ENCODE peak calls at places on chromosomes 4 and X, in seven cellular contexts. F, H, S, P, Y, O and U are unnamed samples.
A peak's percentile ranks its signal among the peaks of the same experiment; 100 is the strongest.

GRCh38 chr4:22780797-22781196 is 88.1 kb downstream of the GBA3 start:
- DNase-seq in F (no peak), H (no peak), S (no peak), P (no peak), Y (no peak), O (no peak), U (no peak)

GRCh38 chrX:8897259-8897658 is 96.1 kb upstream of the FAM9A start:
- DNase-seq in F (no peak), H (no peak), S (no peak), P (no peak), Y (no peak), O (no peak), U (no peak)

GRCh38 chr4:791201-791865 is 34.6 kb downstream of the CPLX1 start:
- DNase-seq in F (no peak), H (no peak), S (no peak), P (no peak), Y (peak; percentile 69), O (no peak), U (no peak)

GRCh38 chr4:154292589-154292988 is 199.0 kb downstream of the DCHS2 start:
- DNase-seq in F (no peak), H (no peak), S (no peak), P (no peak), Y (no peak), O (no peak), U (no peak)

GRCh38 chr4:2761035-2761923 is 5.1 kb upstream of the TNIP2 start:
- DNase-seq in F (no peak), H (no peak), S (no peak), P (no peak), Y (no peak), O (no peak), U (no peak)

GRCh38 chr4:145333786-145334185 is 147.9 kb upstream of the SMAD1 start:
- DNase-seq in F (no peak), H (no peak), S (no peak), P (no peak), Y (no peak), O (no peak), U (no peak)

GRCh38 chr4:182807346-182807745 is 109.8 kb downstream of the DCTD start:
- DNase-seq in F (no peak), H (peak; percentile 12), S (no peak), P (no peak), Y (no peak), O (no peak), U (no peak)

GRCh38 chrX:19392703-19393102 is 49.0 kb downstream of the PDHA1 start:
- DNase-seq in F (no peak), H (no peak), S (no peak), P (no peak), Y (no peak), O (no peak), U (no peak)

GRCh38 chr4:70113656-70114055 is 40.4 kb upstream of the PRR27 start:
- DNase-seq in F (no peak), H (no peak), S (no peak), P (no peak), Y (no peak), O (no peak), U (no peak)

GRCh38 chr4:913280-913618 is 18.9 kb downstream of the GAK start:
- DNase-seq in F (no peak), H (no peak), S (no peak), P (no peak), Y (no peak), O (no peak), U (no peak)

GRCh38 chrX:139738581-139738980 is 30.6 kb upstream of the MCF2 start:
- DNase-seq in F (no peak), H (no peak), S (peak; percentile 72), P (peak; percentile 9), Y (no peak), O (no peak), U (no peak)

GRCh38 chrX:150088766-150089518 is 150.7 kb upstream of the EOLA2 start:
- DNase-seq in F (no peak), H (no peak), S (no peak), P (no peak), Y (no peak), O (no peak), U (no peak)
- TF ChIP-seq CTCF in F (no peak), H (no peak), S (no peak), P (no peak), Y (no peak), O (no peak), U (no peak)

DNA sequence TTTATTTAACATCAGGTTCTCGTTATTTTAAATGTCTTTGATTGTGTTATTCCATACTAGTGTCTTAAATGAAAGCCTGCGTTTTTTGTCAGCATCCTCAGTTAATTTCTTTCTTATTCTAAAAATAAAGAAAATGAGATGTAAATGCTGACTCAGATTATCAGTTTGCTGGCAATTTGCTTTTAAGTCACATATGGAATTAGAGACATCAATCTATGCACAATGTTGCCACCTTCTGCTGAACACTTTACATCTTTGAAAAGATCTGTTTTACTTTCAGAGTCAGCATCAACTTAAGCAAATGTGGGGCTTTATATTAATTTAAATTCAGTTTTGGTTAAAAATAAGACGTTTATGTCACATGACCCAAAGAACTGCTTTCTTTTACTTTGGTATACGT is 99.2 kb downstream of the ADGRL3 start:
- DNase-seq in F (no peak), H (no peak), S (no peak), P (no peak), Y (no peak), O (no peak), U (no peak)
- TF ChIP-seq CTCF in F (no peak), H (no peak), S (no peak), P (no peak), Y (no peak), O (no peak), U (no peak)

DNA sequence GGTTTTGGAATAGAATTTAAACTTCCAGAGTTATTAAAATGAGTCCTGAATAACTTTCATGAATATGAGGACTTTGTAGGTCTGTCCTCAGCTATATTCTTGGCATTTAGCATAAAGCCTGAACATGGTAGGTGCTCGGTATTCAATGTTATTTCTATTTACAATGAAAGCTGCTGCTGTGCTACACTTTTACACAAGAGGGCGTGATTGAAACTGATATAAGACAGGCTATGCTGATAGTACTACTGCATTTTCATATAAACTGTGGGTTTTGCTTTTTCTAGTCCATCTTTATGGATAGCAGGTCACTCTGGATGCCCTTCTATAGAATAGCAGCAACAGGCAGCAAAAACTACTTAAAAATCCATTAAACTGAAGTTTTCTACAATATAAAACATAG is 12.3 kb upstream of the GNPDA2 start:
- DNase-seq in F (no peak), H (no peak), S (no peak), P (no peak), Y (no peak), O (no peak), U (no peak)
- TF ChIP-seq CTCF in F (peak; percentile 37), H (peak; percentile 51), S (no peak), P (peak; percentile 26), Y (no peak), O (peak; percentile 40), U (no peak)

GRCh38 chr4:146545102-146545501 is 23.4 kb upstream of the SLC10A7 start:
- DNase-seq in F (no peak), H (no peak), S (peak; percentile 18), P (no peak), Y (no peak), O (no peak), U (no peak)
- TF ChIP-seq CTCF in F (peak; percentile 46), H (peak; percentile 43), S (peak; percentile 56), P (peak; percentile 41), Y (no peak), O (peak; percentile 44), U (no peak)

GRCh38 chr4:168631241-168632151 is 134.6 kb downstream of the PALLD start:
- DNase-seq in F (no peak), H (peak; percentile 69), S (peak; percentile 80), P (no peak), Y (peak; percentile 92), O (no peak), U (no peak)
- TF ChIP-seq CTCF in F (peak; percentile 33), H (peak; percentile 63), S (peak; percentile 53), P (peak; percentile 51), Y (peak; percentile 35), O (peak; percentile 38), U (no peak)

GRCh38 chr4:155972098-155972497 is 18.4 kb upstream of the CTSO start:
- DNase-seq in F (no peak), H (no peak), S (no peak), P (no peak), Y (no peak), O (no peak), U (no peak)
- TF ChIP-seq CTCF in F (peak; percentile 73), H (peak; percentile 37), S (peak; percentile 36), P (peak; percentile 42), Y (no peak), O (peak; percentile 53), U (no peak)

DNA sequence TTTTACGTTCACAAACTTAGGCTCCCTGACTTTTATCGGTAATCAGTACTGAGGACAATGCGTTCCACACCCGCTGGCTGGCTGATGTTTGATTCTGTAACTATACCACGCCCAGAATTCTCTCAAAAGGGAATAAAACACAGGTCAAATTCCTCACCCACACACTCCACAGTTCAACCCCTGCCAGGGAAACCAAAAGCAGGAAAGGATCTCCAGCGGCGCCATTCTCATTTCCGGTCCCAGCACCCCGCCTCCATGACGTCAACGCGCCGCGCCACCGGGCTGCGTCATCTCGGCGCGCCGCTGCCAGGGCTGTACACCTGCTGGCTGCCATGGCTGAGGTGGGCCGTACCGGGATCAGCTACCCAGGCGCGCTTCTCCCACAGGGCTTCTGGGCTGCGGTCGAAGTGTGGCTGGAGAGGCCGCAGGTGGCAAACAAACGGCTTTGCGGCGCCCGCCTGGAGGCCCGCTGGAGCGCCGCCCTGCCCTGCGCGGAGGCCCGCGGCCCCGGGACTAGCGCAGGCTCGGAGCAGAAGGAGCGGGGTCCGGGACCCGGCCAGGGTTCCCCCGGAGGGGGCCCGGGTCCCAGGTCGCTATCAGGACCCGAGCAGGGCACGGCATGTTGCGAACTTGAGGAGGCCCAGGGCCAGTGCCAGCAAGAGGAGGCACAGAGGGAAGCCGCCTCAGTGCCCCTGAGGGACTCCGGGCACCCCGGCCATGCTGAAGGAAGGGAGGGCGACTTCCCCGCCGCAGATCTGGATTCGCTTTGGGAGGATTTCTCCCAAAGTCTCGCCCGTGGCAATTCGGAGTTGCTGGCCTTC is at the start of the genes ACOX3 and TRMT44:
- DNase-seq in F (peak; percentile 54), H (peak; percentile 92), S (peak; percentile 94), P (peak; percentile 87), Y (peak; percentile 99), O (peak; percentile 37), U (peak; percentile 100)
- TF ChIP-seq CTCF in F (no peak), H (no peak), S (no peak), P (no peak), Y (no peak), O (no peak), U (no peak)

DNA sequence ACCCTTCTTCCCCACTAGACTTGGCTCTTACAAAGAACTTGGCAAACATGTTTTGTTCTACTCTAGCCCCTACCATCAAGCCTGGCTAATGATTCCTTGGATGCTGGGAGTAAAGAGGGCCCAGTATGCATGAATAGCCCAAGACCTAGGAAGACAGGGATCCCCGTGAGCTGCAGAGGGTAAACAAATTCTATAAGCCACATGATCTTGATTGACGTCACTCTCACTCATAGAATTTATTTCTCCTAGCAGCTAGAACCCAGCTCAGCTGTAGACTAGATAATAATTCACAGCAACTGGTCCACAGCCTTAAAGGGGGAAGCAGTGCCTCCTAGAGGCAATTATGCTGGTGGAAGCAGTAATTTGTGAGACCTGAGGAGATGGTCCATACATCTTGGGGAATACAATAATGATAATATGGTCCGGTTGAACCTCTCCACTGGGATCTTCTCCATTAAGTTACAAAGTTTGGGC is 16.1 kb upstream of the USO1 start:
- DNase-seq in F (no peak), H (no peak), S (no peak), P (no peak), Y (no peak), O (no peak), U (no peak)
- TF ChIP-seq CTCF in F (no peak), H (peak; percentile 27), S (peak; percentile 27), P (no peak), Y (peak; percentile 21), O (peak; percentile 21), U (peak; percentile 72)